ENCODE peak calls at places on chromosomes 5 and 9, in nine cellular contexts. Q is endothelial cell, O is A549, I is AG09309, H is natural killer cell, X is WTC11, F is GM20000, V is GM12864, N is RWPE1. G is an unnamed sample.

GRCh38 chr5:62142351-62142750 is 163.7 kb upstream of the KIF2A start:
- DNase-seq in Q (no peak), I (no peak), N (no peak), V (no peak), H (no peak), O (no peak), F (no peak), X (no peak), G (no peak)

GRCh38 chr5:174609116-174609515 is 115.3 kb upstream of the MSX2 start:
- DNase-seq in H (no peak), N (peak), Q (no peak), F (no peak), O (no peak), X (no peak), I (no peak), V (no peak), G (no peak)

GRCh38 chr5:88952996-88953643 is 70.1 kb upstream of the MEF2C start:
- DNase-seq in I (no peak), N (no peak), F (no peak), H (no peak), O (no peak), Q (no peak), X (no peak), V (no peak), G (no peak)

GRCh38 chr5:139646912-139647391 is 1.2 kb upstream of the CXXC5 start:
- DNase-seq in F (no peak), X (peak), V (no peak), I (no peak), H (no peak), N (no peak), O (no peak), Q (no peak), G (no peak)

GRCh38 chr9:37486616-37487544 is 1.1 kb downstream of the POLR1E start:
- DNase-seq in O (no peak), V (no peak), N (no peak), X (no peak), H (no peak), I (peak), F (no peak), Q (no peak), G (no peak)

GRCh38 chr9:73259086-73259696 is 107.5 kb downstream of the ANXA1 start:
- DNase-seq in I (no peak), H (no peak), X (no peak), Q (no peak), O (no peak), V (no peak), F (no peak), N (no peak), G (no peak)

GRCh38 chr9:117218951-117219350 is 195.9 kb downstream of the ASTN2 start:
- DNase-seq in H (no peak), F (no peak), Q (no peak), N (no peak), V (no peak), X (no peak), O (no peak), I (no peak), G (no peak)

GRCh38 chr5:89418821-89419085 is 535.8 kb upstream of the MEF2C start:
- DNase-seq in X (no peak), Q (no peak), F (no peak), O (no peak), V (no peak), N (no peak), I (no peak), H (no peak), G (no peak)

GRCh38 chr5:33969572-33970452 is 14.7 kb downstream of the SLC45A2 start:
- DNase-seq in O (peak), Q (peak), I (no peak), V (no peak), N (peak), H (no peak), X (peak), F (peak), G (peak)

GRCh38 chr5:110063640-110064592 is 374.2 kb downstream of the MAN2A1 start:
- DNase-seq in I (no peak), X (no peak), N (no peak), F (no peak), O (no peak), H (no peak), Q (no peak), V (no peak), G (no peak)

GRCh38 chr9:70110194-70111041 is 66.8 kb downstream of the MAMDC2 start:
- DNase-seq in V (no peak), O (no peak), N (no peak), Q (no peak), F (no peak), I (no peak), H (no peak), X (no peak), G (no peak)

GRCh38 chr5:167582263-167582662 is 709.2 kb upstream of the WWC1 start:
- DNase-seq in F (no peak), Q (no peak), O (peak), H (no peak), N (peak), V (no peak), I (no peak), X (no peak), G (no peak)

GRCh38 chr5:180122875-180123274 is 51.3 kb upstream of the RNF130 start:
- DNase-seq in H (no peak), V (no peak), I (no peak), Q (no peak), F (no peak), N (no peak), X (no peak), O (no peak), G (no peak)

GRCh38 chr5:133947431-133947841 is 21.0 kb downstream of the C5orf15 start:
- DNase-seq in H (no peak), Q (no peak), F (no peak), X (no peak), I (no peak), V (no peak), O (no peak), N (no peak), G (no peak)

GRCh38 chr9:128607642-128608350 is 48.9 kb downstream of the DYNC2I2 start:
- DNase-seq in Q (no peak), O (no peak), N (peak), X (no peak), F (no peak), V (no peak), H (no peak), I (no peak), G (no peak)

GRCh38 chr5:170502692-170503091 is 1.1 kb upstream of the KCNIP1 start:
- DNase-seq in F (no peak), Q (no peak), I (no peak), X (no peak), N (no peak), H (no peak), O (no peak), V (no peak), G (no peak)

GRCh38 chr5:173201636-173202265 is 33.3 kb downstream of the NKX2-5 start:
- DNase-seq in H (no peak), O (peak), Q (no peak), V (no peak), N (peak), I (peak), F (no peak), X (no peak), G (no peak)

GRCh38 chr5:78132507-78132906 is 162.0 kb downstream of the AP3B1 start:
- DNase-seq in F (no peak), O (no peak), X (no peak), H (no peak), N (no peak), I (no peak), V (no peak), Q (no peak), G (no peak)

DNA sequence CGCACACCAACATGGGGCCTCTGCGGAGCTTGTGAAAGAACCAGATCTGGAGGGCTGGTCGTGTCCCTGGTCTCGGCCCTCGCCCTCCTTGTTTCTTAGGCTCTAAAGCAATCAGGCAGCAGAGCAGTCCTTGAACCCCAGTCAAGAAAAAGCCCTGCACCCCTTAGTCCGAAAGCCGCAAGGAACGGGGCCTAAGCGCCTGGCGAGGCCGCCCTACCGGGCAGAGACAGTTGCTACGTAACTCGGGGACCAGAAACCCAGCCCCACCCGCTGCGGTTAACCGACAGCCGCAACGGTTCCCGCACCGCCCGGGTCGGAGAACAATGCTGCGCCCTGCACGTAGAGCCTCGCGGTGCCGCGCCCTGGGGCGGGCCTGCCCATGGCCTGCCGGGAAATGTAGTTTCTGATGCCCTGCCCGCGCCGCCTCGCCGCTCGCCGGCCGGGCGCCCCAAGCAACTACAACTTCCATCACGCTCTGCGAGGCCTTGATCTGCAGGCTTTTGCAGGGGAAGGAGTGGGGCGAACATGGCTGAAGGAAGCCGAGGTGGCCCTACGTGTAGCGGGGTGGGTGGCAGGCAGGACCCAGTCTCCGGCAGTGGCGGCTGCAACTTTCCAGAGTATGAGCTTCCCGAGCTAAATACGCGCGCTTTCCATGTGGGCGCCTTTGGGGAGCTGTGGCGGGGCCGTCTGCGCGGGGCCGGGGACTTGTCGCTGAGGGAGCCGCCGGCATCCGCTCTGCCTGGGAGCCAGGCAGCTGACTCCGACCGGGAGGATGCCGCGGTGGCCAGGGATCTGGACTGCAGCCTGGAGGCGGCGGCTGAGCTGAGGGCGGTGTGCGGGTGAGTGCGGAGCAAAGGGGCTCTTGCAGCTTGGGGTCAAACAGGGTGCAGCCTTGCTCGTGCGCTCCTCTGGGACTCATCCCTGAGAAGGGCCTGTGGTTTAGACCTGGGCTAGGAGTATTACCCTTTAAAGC is at the start of gene SNAPC3:
- DNase-seq in N (peak), X (peak), Q (peak), O (peak), F (peak), H (peak), I (peak), V (peak), G (peak)
- TF ChIP-seq CTCF in N (no peak), X (no peak), Q (no peak), O (no peak), F (no peak), H (no peak), I (peak), V (no peak), G (no peak)

GRCh38 chr9:10525972-10526371 is 86.8 kb downstream of the PTPRD start:
- DNase-seq in F (no peak), N (no peak), I (no peak), X (no peak), Q (no peak), O (no peak), H (no peak), V (no peak), G (no peak)
- TF ChIP-seq CTCF in F (no peak), N (no peak), I (no peak), X (no peak), Q (peak), O (no peak), H (no peak), V (no peak), G (no peak)

GRCh38 chr9:107638922-107639321 is 149.4 kb upstream of the KLF4 start:
- DNase-seq in H (no peak), Q (no peak), X (no peak), I (peak), N (no peak), F (no peak), O (no peak), V (no peak), G (no peak)

GRCh38 chr9:107639426-107639825 is 149.9 kb upstream of the KLF4 start:
- DNase-seq in I (no peak), O (no peak), X (no peak), F (no peak), N (no peak), H (no peak), V (no peak), Q (no peak), G (no peak)

GRCh38 chr9:107638496-107638895 is 148.9 kb upstream of the KLF4 start:
- DNase-seq in V (no peak), F (no peak), O (no peak), H (no peak), X (no peak), Q (no peak), N (no peak), I (no peak), G (no peak)

GRCh38 chr9:107636596-107637405 is 147.2 kb upstream of the KLF4 start:
- DNase-seq in O (no peak), H (no peak), I (no peak), V (no peak), X (no peak), N (no peak), F (no peak), Q (no peak), G (no peak)

DNA sequence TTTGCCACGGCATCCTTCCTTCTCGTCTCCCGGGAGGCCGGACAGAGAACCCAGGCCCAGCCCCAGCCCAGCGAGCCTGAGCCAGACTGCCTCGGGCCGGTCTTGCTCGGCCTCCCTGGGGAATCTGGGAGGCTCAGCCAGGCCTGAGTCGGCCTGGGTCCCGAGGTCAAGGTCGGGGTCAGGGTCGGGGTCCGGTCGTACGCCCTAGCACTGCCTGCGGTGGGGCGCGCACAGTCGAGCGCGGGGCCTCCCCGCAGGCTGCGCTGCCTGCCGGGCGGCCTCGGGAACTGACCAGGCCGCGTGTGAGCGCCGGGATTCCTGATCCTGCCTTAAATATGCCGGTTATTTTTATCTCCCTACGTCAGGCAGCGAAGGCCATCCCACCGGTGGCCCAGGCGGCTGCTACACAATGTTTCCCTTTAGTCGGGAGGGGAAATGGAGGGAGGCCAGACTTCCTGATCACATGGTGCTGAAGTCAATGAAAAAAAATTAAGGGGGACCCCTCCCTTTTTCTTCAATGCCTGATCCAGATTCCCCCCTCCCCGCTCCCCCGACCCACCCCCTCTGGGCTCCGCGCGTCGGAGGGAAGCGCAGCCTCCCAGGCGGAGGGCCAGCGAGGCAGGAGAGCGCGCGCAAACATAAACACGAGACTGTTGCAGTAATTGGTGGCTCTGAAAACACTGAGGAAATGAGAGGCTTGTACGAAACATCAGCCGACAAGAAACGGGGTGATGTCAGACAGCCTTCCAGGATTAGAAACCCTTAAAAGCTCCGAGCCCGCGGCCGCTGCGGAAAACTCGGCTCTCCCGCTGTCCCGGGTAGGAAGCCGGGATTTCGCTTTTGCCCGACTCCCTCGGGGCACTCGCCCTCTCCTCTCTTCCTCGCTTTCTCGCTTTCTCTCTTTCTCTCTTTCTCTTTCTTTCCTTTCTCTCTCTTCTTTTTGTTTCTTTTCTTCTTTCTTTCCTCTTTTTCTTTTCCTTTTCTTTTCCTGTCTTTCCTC is 148.2 kb upstream of the KLF4 start:
- DNase-seq in X (peak), F (peak), O (peak), V (no peak), N (peak), I (peak), H (no peak), Q (peak), G (peak)
- TF ChIP-seq CTCF in X (no peak), F (no peak), O (no peak), V (no peak), N (no peak), I (no peak), H (no peak), Q (no peak), G (no peak)

GRCh38 chr9:26500471-26500870 is 392.1 kb downstream of the CAAP1 start:
- DNase-seq in V (no peak), H (no peak), O (no peak), N (no peak), I (no peak), F (no peak), Q (no peak), X (no peak), G (no peak)

GRCh38 chr9:26504057-26504456 is 388.5 kb downstream of the CAAP1 start:
- DNase-seq in N (no peak), H (no peak), Q (no peak), I (no peak), X (no peak), F (no peak), V (no peak), O (no peak), G (no peak)

DNA sequence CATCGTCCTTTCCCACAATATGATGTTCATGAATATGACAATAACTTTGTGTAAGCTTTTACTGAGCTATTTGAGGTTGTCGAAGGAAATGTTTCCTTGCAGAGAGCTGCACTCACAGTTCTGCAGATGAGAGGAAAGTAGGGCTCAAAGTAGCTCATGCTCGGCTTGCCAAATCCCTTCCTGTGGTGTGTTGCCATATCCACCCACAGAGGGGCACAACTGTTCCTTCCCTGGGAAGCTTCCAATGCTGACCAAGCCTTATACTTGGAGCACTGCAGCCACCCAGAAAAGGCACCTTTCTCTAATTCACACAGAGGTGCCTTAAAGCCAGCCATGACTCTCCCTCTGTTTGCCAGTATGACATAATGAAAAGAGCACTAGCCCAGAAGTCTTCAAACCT is 390.3 kb downstream of the CAAP1 start:
- DNase-seq in N (no peak), Q (peak), I (no peak), O (no peak), H (no peak), V (no peak), F (no peak), X (peak), G (no peak)
- TF ChIP-seq CTCF in N (no peak), Q (no peak), I (no peak), O (no peak), H (no peak), V (no peak), F (no peak), X (peak), G (no peak)

DNA sequence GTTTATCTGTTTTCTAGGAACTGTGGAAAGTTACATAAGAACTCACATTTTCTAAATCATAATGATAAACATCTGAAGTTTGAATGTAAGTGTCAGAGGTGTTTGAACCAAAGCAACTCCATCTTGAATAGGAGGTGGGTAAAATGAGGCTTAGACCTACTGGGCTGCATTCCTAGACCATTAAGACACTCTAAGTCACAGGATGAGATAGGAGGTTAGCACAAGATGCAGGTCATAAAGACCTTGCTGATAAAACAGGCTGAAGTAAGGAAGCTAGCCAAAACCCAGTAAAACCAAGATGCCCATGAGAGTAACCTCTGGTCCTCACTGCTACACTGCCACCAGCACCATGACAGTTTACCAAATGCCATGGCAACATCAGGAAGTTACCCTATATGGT is 297.7 kb upstream of the POU5F2 start:
- DNase-seq in V (no peak), F (no peak), N (no peak), I (no peak), H (no peak), Q (no peak), X (no peak), O (no peak), G (no peak)
- TF ChIP-seq CTCF in V (no peak), F (no peak), N (no peak), I (no peak), H (no peak), Q (no peak), X (no peak), O (no peak), G (no peak)

GRCh38 chr5:5353681-5354080 is 68.8 kb upstream of the ICE1 start:
- DNase-seq in V (no peak), O (no peak), F (no peak), I (no peak), H (no peak), X (peak), Q (no peak), N (no peak), G (no peak)
- TF ChIP-seq CTCF in V (no peak), O (no peak), F (no peak), I (no peak), H (no peak), X (no peak), Q (no peak), N (no peak), G (no peak)

GRCh38 chr9:113309204-113309813 is 6.1 kb upstream of the RNF183 start:
- DNase-seq in X (no peak), V (peak), O (peak), I (no peak), Q (no peak), N (peak), H (no peak), F (peak), G (no peak)
- TF ChIP-seq CTCF in X (no peak), V (peak), O (peak), I (peak), Q (peak), N (peak), H (peak), F (peak), G (peak)

GRCh38 chr5:94830520-94830919 is 212.1 kb downstream of the SLF1 start:
- DNase-seq in X (no peak), H (no peak), I (no peak), N (no peak), O (no peak), Q (no peak), V (no peak), F (no peak), G (no peak)
- TF ChIP-seq CTCF in X (peak), H (no peak), I (peak), N (peak), O (peak), Q (peak), V (peak), F (no peak), G (no peak)